ENCODE peak calls at places on chromosome 1, in seven cellular contexts. One of them, this sample, is unnamed.

GRCh38 chr1:166170726-166171125 is 3.9 kb upstream of the FAM78B start:
- DNase-seq in prostate gland: no peak
- DNase-seq in thyroid gland: no peak
- DNase-seq in endodermal cell: peak; percentile 20
- DNase-seq in PC-3: no peak
- DNase-seq in dorsolateral prefrontal cortex: no peak
- DNase-seq in transverse colon: no peak
- DNase-seq in this sample: no peak

GRCh38 chr1:39908534-39908933 is 6.8 kb upstream of the MYCL start:
- DNase-seq in prostate gland: no peak
- DNase-seq in thyroid gland: no peak
- DNase-seq in endodermal cell: no peak
- DNase-seq in PC-3: no peak
- DNase-seq in dorsolateral prefrontal cortex: no peak
- DNase-seq in transverse colon: no peak
- DNase-seq in this sample: no peak

GRCh38 chr1:26278303-26278702 is 1.6 kb upstream of the SH3BGRL3 start:
- DNase-seq in prostate gland: peak; percentile 88
- DNase-seq in thyroid gland: peak; percentile 86
- DNase-seq in endodermal cell: no peak
- DNase-seq in PC-3: peak; percentile 92
- DNase-seq in dorsolateral prefrontal cortex: no peak
- DNase-seq in transverse colon: peak; percentile 90
- DNase-seq in this sample: peak; percentile 64

GRCh38 chr1:234776256-234776874 is 166.4 kb upstream of the IRF2BP2 start:
- DNase-seq in prostate gland: no peak
- DNase-seq in thyroid gland: no peak
- DNase-seq in endodermal cell: peak; percentile 54
- DNase-seq in PC-3: no peak
- DNase-seq in dorsolateral prefrontal cortex: no peak
- DNase-seq in transverse colon: no peak
- DNase-seq in this sample: peak; percentile 55

GRCh38 chr1:119083479-119083878 is 57.0 kb downstream of the WARS2 start:
- DNase-seq in prostate gland: no peak
- DNase-seq in thyroid gland: no peak
- DNase-seq in endodermal cell: no peak
- DNase-seq in PC-3: no peak
- DNase-seq in dorsolateral prefrontal cortex: no peak
- DNase-seq in transverse colon: no peak
- DNase-seq in this sample: no peak

GRCh38 chr1:63773815-63774616 is at the start of gene ROR1:
- DNase-seq in prostate gland: peak; percentile 82
- DNase-seq in thyroid gland: peak; percentile 80
- DNase-seq in endodermal cell: peak; percentile 97
- DNase-seq in PC-3: peak; percentile 87
- DNase-seq in dorsolateral prefrontal cortex: peak; percentile 88
- DNase-seq in transverse colon: peak; percentile 89
- DNase-seq in this sample: peak; percentile 89

GRCh38 chr1:17494114-17494729 is 45.3 kb upstream of the ARHGEF10L start:
- DNase-seq in prostate gland: peak; percentile 30
- DNase-seq in thyroid gland: peak; percentile 64
- DNase-seq in endodermal cell: peak; percentile 96
- DNase-seq in PC-3: peak; percentile 85
- DNase-seq in dorsolateral prefrontal cortex: peak; percentile 73
- DNase-seq in transverse colon: peak; percentile 73
- DNase-seq in this sample: peak; percentile 79

GRCh38 chr1:35243681-35244080 is 24.8 kb upstream of the ZMYM4 start:
- DNase-seq in prostate gland: no peak
- DNase-seq in thyroid gland: no peak
- DNase-seq in endodermal cell: no peak
- DNase-seq in PC-3: peak; percentile 6
- DNase-seq in dorsolateral prefrontal cortex: no peak
- DNase-seq in transverse colon: peak; percentile 18
- DNase-seq in this sample: no peak

GRCh38 chr1:19450811-19451564 is 34.4 kb downstream of the CAPZB start:
- DNase-seq in prostate gland: peak; percentile 64
- DNase-seq in thyroid gland: no peak
- DNase-seq in endodermal cell: no peak
- DNase-seq in PC-3: peak; percentile 94
- DNase-seq in dorsolateral prefrontal cortex: no peak
- DNase-seq in transverse colon: no peak
- DNase-seq in this sample: no peak

GRCh38 chr1:228308628-228309547 is 97.7 kb downstream of the TRIM11 start:
- DNase-seq in prostate gland: no peak
- DNase-seq in thyroid gland: no peak
- DNase-seq in endodermal cell: peak; percentile 68
- DNase-seq in PC-3: peak; percentile 14
- DNase-seq in dorsolateral prefrontal cortex: no peak
- DNase-seq in transverse colon: no peak
- DNase-seq in this sample: no peak

GRCh38 chr1:47558601-47559593 is 121.1 kb downstream of the FOXD2 start:
- DNase-seq in prostate gland: peak; percentile 75
- DNase-seq in thyroid gland: peak; percentile 55
- DNase-seq in endodermal cell: no peak
- DNase-seq in PC-3: peak; percentile 66
- DNase-seq in dorsolateral prefrontal cortex: no peak
- DNase-seq in transverse colon: peak; percentile 78
- DNase-seq in this sample: peak; percentile 57

GRCh38 chr1:23601968-23602876 is 42.9 kb upstream of the ID3 start:
- DNase-seq in prostate gland: no peak
- DNase-seq in thyroid gland: no peak
- DNase-seq in endodermal cell: no peak
- DNase-seq in PC-3: no peak
- DNase-seq in dorsolateral prefrontal cortex: no peak
- DNase-seq in transverse colon: no peak
- DNase-seq in this sample: no peak

GRCh38 chr1:179217943-179218507 is 11.5 kb downstream of the ABL2 start:
- DNase-seq in prostate gland: no peak
- DNase-seq in thyroid gland: no peak
- DNase-seq in endodermal cell: no peak
- DNase-seq in PC-3: no peak
- DNase-seq in dorsolateral prefrontal cortex: no peak
- DNase-seq in transverse colon: no peak
- DNase-seq in this sample: no peak

GRCh38 chr1:169312084-169312954 is 55.3 kb downstream of the NME7 start:
- DNase-seq in prostate gland: no peak
- DNase-seq in thyroid gland: no peak
- DNase-seq in endodermal cell: no peak
- DNase-seq in PC-3: peak; percentile 97
- DNase-seq in dorsolateral prefrontal cortex: no peak
- DNase-seq in transverse colon: no peak
- DNase-seq in this sample: no peak

GRCh38 chr1:10033359-10033845 is 644 bp downstream of the UBE4B start:
- DNase-seq in prostate gland: peak; percentile 26
- DNase-seq in thyroid gland: peak; percentile 60
- DNase-seq in endodermal cell: peak; percentile 81
- DNase-seq in PC-3: peak; percentile 46
- DNase-seq in dorsolateral prefrontal cortex: no peak
- DNase-seq in transverse colon: peak; percentile 25
- DNase-seq in this sample: no peak

GRCh38 chr1:85339671-85340399 is 63.4 kb upstream of the BCL10 start:
- DNase-seq in prostate gland: no peak
- DNase-seq in thyroid gland: no peak
- DNase-seq in endodermal cell: no peak
- DNase-seq in PC-3: no peak
- DNase-seq in dorsolateral prefrontal cortex: no peak
- DNase-seq in transverse colon: no peak
- DNase-seq in this sample: no peak

GRCh38 chr1:241323510-241323909 is 33.5 kb downstream of the RGS7 start:
- DNase-seq in prostate gland: no peak
- DNase-seq in thyroid gland: no peak
- DNase-seq in endodermal cell: peak; percentile 91
- DNase-seq in PC-3: peak; percentile 81
- DNase-seq in dorsolateral prefrontal cortex: no peak
- DNase-seq in transverse colon: peak; percentile 10
- DNase-seq in this sample: no peak

GRCh38 chr1:12075195-12076114 is 12.4 kb downstream of the TNFRSF8 start:
- DNase-seq in prostate gland: no peak
- DNase-seq in thyroid gland: no peak
- DNase-seq in endodermal cell: no peak
- DNase-seq in PC-3: no peak
- DNase-seq in dorsolateral prefrontal cortex: no peak
- DNase-seq in transverse colon: no peak
- DNase-seq in this sample: no peak

GRCh38 chr1:228306275-228307217 is 98.7 kb downstream of the OBSCN start:
- DNase-seq in prostate gland: no peak
- DNase-seq in thyroid gland: no peak
- DNase-seq in endodermal cell: peak; percentile 42
- DNase-seq in PC-3: no peak
- DNase-seq in dorsolateral prefrontal cortex: peak; percentile 34
- DNase-seq in transverse colon: no peak
- DNase-seq in this sample: peak; percentile 28

GRCh38 chr1:99672500-99673213 is 26.7 kb downstream of the PALMD start:
- DNase-seq in prostate gland: no peak
- DNase-seq in thyroid gland: peak; percentile 49
- DNase-seq in endodermal cell: no peak
- DNase-seq in PC-3: no peak
- DNase-seq in dorsolateral prefrontal cortex: no peak
- DNase-seq in transverse colon: no peak
- DNase-seq in this sample: no peak

GRCh38 chr1:116887212-116887611 is 22.5 kb upstream of the PTGFRN start:
- DNase-seq in prostate gland: no peak
- DNase-seq in thyroid gland: no peak
- DNase-seq in endodermal cell: peak; percentile 14
- DNase-seq in PC-3: no peak
- DNase-seq in dorsolateral prefrontal cortex: no peak
- DNase-seq in transverse colon: no peak
- DNase-seq in this sample: no peak

GRCh38 chr1:116889417-116889816 is 20.3 kb upstream of the PTGFRN start:
- DNase-seq in prostate gland: no peak
- DNase-seq in thyroid gland: no peak
- DNase-seq in endodermal cell: no peak
- DNase-seq in PC-3: no peak
- DNase-seq in dorsolateral prefrontal cortex: no peak
- DNase-seq in transverse colon: no peak
- DNase-seq in this sample: peak; percentile 69

GRCh38 chr1:116886532-116886931 is 23.2 kb upstream of the PTGFRN start:
- DNase-seq in prostate gland: peak; percentile 53
- DNase-seq in thyroid gland: no peak
- DNase-seq in endodermal cell: no peak
- DNase-seq in PC-3: peak; percentile 27
- DNase-seq in dorsolateral prefrontal cortex: no peak
- DNase-seq in transverse colon: no peak
- DNase-seq in this sample: no peak

GRCh38 chr1:116895073-116895472 is 14.6 kb upstream of the PTGFRN start:
- DNase-seq in prostate gland: no peak
- DNase-seq in thyroid gland: no peak
- DNase-seq in endodermal cell: no peak
- DNase-seq in PC-3: no peak
- DNase-seq in dorsolateral prefrontal cortex: no peak
- DNase-seq in transverse colon: no peak
- DNase-seq in this sample: no peak

GRCh38 chr1:116891396-116892072 is 18.2 kb upstream of the PTGFRN start:
- DNase-seq in prostate gland: no peak
- DNase-seq in thyroid gland: no peak
- DNase-seq in endodermal cell: peak; percentile 47
- DNase-seq in PC-3: no peak
- DNase-seq in dorsolateral prefrontal cortex: no peak
- DNase-seq in transverse colon: no peak
- DNase-seq in this sample: no peak
- H3K27ac ChIP-seq in prostate gland: no peak overlapping the region
- H3K27ac ChIP-seq in thyroid gland: no peak overlapping the region
- H3K27ac ChIP-seq in endodermal cell: no peak overlapping the region
- H3K27ac ChIP-seq in PC-3: no peak overlapping the region
- H3K27ac ChIP-seq in dorsolateral prefrontal cortex: no peak overlapping the region
- H3K27ac ChIP-seq in transverse colon: no peak overlapping the region
- H3K27ac ChIP-seq in this sample: no peak overlapping the region

GRCh38 chr1:214824758-214825157 is 221.8 kb downstream of the CENPF start:
- DNase-seq in prostate gland: no peak
- DNase-seq in thyroid gland: no peak
- DNase-seq in endodermal cell: no peak
- DNase-seq in PC-3: peak; percentile 72
- DNase-seq in dorsolateral prefrontal cortex: no peak
- DNase-seq in transverse colon: no peak
- DNase-seq in this sample: no peak
- TF ChIP-seq CTCF in prostate gland: no peak
- TF ChIP-seq CTCF in thyroid gland: no peak
- TF ChIP-seq CTCF in endodermal cell: no peak
- TF ChIP-seq CTCF in PC-3: no peak
- TF ChIP-seq CTCF in dorsolateral prefrontal cortex: no peak
- TF ChIP-seq CTCF in transverse colon: no peak
- TF ChIP-seq CTCF in this sample: no peak

GRCh38 chr1:21265644-21266043 is 24.6 kb downstream of the ECE1 start:
- DNase-seq in prostate gland: no peak
- DNase-seq in thyroid gland: no peak
- DNase-seq in endodermal cell: no peak
- DNase-seq in PC-3: no peak
- DNase-seq in dorsolateral prefrontal cortex: no peak
- DNase-seq in transverse colon: no peak
- DNase-seq in this sample: no peak
- H3K27ac ChIP-seq in prostate gland: no peak overlapping the region
- H3K27ac ChIP-seq in thyroid gland: peak overlapping the region; percentile 77
- H3K27ac ChIP-seq in endodermal cell: no peak overlapping the region
- H3K27ac ChIP-seq in PC-3: peak overlapping the region; percentile 72
- H3K27ac ChIP-seq in dorsolateral prefrontal cortex: peak overlapping the region; percentile 88
- H3K27ac ChIP-seq in transverse colon: no peak overlapping the region
- H3K27ac ChIP-seq in this sample: peak overlapping the region; percentile 11

GRCh38 chr1:204829133-204829532 is 41.5 kb upstream of the NFASC start:
- DNase-seq in prostate gland: no peak
- DNase-seq in thyroid gland: no peak
- DNase-seq in endodermal cell: peak; percentile 64
- DNase-seq in PC-3: no peak
- DNase-seq in dorsolateral prefrontal cortex: peak; percentile 47
- DNase-seq in transverse colon: no peak
- DNase-seq in this sample: no peak

GRCh38 chr1:204826970-204827369 is 43.7 kb upstream of the NFASC start:
- DNase-seq in prostate gland: no peak
- DNase-seq in thyroid gland: no peak
- DNase-seq in endodermal cell: peak; percentile 94
- DNase-seq in PC-3: peak; percentile 48
- DNase-seq in dorsolateral prefrontal cortex: peak; percentile 65
- DNase-seq in transverse colon: no peak
- DNase-seq in this sample: no peak

GRCh38 chr1:204830671-204831585 is 39.7 kb upstream of the NFASC start:
- DNase-seq in prostate gland: no peak
- DNase-seq in thyroid gland: no peak
- DNase-seq in endodermal cell: no peak
- DNase-seq in PC-3: no peak
- DNase-seq in dorsolateral prefrontal cortex: peak; percentile 41
- DNase-seq in transverse colon: no peak
- DNase-seq in this sample: no peak

GRCh38 chr1:204834329-204834728 is 36.3 kb upstream of the NFASC start:
- DNase-seq in prostate gland: no peak
- DNase-seq in thyroid gland: no peak
- DNase-seq in endodermal cell: peak; percentile 62
- DNase-seq in PC-3: no peak
- DNase-seq in dorsolateral prefrontal cortex: no peak
- DNase-seq in transverse colon: no peak
- DNase-seq in this sample: no peak

DNA sequence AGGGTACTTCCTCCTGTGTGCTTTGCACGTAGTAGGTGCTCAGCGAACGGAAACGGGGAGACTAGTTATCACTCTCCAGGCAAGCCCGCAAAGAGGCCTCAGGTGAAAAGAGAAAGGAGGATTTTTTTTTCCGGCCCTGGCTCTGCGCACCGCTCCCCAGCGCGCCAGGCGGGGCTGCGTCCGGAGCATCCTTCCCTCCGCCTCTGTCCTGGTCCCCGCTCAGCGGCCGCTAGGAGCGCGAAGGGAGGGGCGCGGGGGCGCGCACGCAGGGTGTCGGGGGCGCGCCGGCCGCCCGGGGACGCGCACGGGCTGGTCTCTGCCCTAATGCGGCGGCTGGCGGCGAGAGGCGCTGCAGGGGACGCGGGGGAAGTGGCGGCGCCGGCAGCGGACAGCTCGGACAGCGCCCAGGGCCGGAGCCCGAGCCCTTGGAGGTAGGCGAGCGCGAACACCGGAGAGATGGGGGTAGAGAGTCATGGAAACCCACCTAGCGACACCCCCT is 42.3 kb upstream of the NFASC start:
- DNase-seq in prostate gland: no peak
- DNase-seq in thyroid gland: peak; percentile 27
- DNase-seq in endodermal cell: peak; percentile 96
- DNase-seq in PC-3: peak; percentile 86
- DNase-seq in dorsolateral prefrontal cortex: peak; percentile 87
- DNase-seq in transverse colon: peak; percentile 71
- DNase-seq in this sample: peak; percentile 54
- TF ChIP-seq CTCF in prostate gland: peak; percentile 41
- TF ChIP-seq CTCF in thyroid gland: no peak
- TF ChIP-seq CTCF in endodermal cell: peak; percentile 55
- TF ChIP-seq CTCF in PC-3: no peak
- TF ChIP-seq CTCF in dorsolateral prefrontal cortex: peak; percentile 68
- TF ChIP-seq CTCF in transverse colon: no peak
- TF ChIP-seq CTCF in this sample: no peak

This sample was measured in lower lobe of right lung.